ENCODE peak calls at places on chromosomes 4 and X, in four cellular contexts. B is A549, G is K562, I is GM12878. R is an unnamed sample.

GRCh38 chr4:38871593-38871992 is 4.0 kb downstream of the FAM114A1 start:
- DNase-seq in B (no peak), G (no peak), I (no peak), R (no peak)

GRCh38 chr4:6416518-6417286 is 55.7 kb downstream of the PPP2R2C start:
- DNase-seq in B (no peak), G (no peak), I (no peak), R (no peak)

GRCh38 chrX:3788494-3789233 is 75.2 kb upstream of the PRKX start:
- DNase-seq in B (no peak), G (no peak), I (no peak), R (no peak)

GRCh38 chr4:112951362-112951962 is 98.0 kb upstream of the ANK2 start:
- DNase-seq in B (no peak), G (peak; percentile 18), I (no peak), R (peak; percentile 9)

GRCh38 chr4:104941661-104942062 is 205.0 kb upstream of the TET2 start:
- DNase-seq in B (no peak), G (no peak), I (peak; percentile 37), R (no peak)

GRCh38 chr4:73885570-73886230 is 16.5 kb downstream of the CXCL1 start:
- DNase-seq in B (no peak), G (peak; percentile 31), I (no peak), R (no peak)

GRCh38 chr4:113043591-113043990 is 5.9 kb upstream of the ANK2 start:
- DNase-seq in B (no peak), G (no peak), I (no peak), R (no peak)

GRCh38 chr4:44583393-44583792 is 68.0 kb downstream of the YIPF7 start:
- DNase-seq in B (no peak), G (peak; percentile 0), I (no peak), R (no peak)

GRCh38 chr4:27684501-27685077 is 823.9 kb downstream of the STIM2 start:
- DNase-seq in B (no peak), G (peak; percentile 34), I (no peak), R (peak; percentile 44)

GRCh38 chrX:13899607-13900006 is 82.7 kb upstream of the GPM6B start:
- DNase-seq in B (no peak), G (no peak), I (no peak), R (no peak)

GRCh38 chrX:14591976-14592375 is 62.6 kb downstream of the GLRA2 start:
- DNase-seq in B (no peak), G (no peak), I (no peak), R (no peak)

GRCh38 chrX:38563006-38563405 is 1.7 kb downstream of the TSPAN7 start:
- DNase-seq in B (no peak), G (no peak), I (no peak), R (peak; percentile 45)

GRCh38 chr4:993111-994029 is at the start of gene SLC26A1:
- DNase-seq in B (no peak), G (peak; percentile 84), I (no peak), R (peak; percentile 95)

GRCh38 chr4:13445841-13446790 is 38.0 kb downstream of the RAB28 start:
- DNase-seq in B (no peak), G (peak; percentile 8), I (no peak), R (no peak)

GRCh38 chr4:39873823-39874222 is 103.9 kb downstream of the PDS5A start:
- DNase-seq in B (no peak), G (no peak), I (no peak), R (no peak)

GRCh38 chr4:72886602-72887001 is 182.9 kb downstream of the COX18 start:
- DNase-seq in B (no peak), G (no peak), I (no peak), R (no peak)

GRCh38 chr4:150327262-150327780 is 249.1 kb downstream of the DCLK2 start:
- DNase-seq in B (no peak), G (no peak), I (no peak), R (no peak)

GRCh38 chrX:48540015-48540350 is 469 bp downstream of the TBC1D25 start:
- DNase-seq in B (peak; percentile 55), G (no peak), I (no peak), R (peak; percentile 8)

GRCh38 chrX:16797358-16797757 is 11.1 kb downstream of the TXLNG start:
- DNase-seq in B (no peak), G (no peak), I (no peak), R (no peak)

GRCh38 chr4:15778191-15778741 is at the start of gene CD38:
- DNase-seq in B (peak; percentile 10), G (no peak), I (peak; percentile 67), R (no peak)

GRCh38 chr4:76055005-76055404 is 19.1 kb upstream of the CXCL11 start:
- DNase-seq in B (no peak), G (no peak), I (peak; percentile 74), R (no peak)

GRCh38 chr4:145154573-145154972 is 25.8 kb downstream of the OTUD4 start:
- DNase-seq in B (peak; percentile 7), G (peak; percentile 42), I (no peak), R (peak; percentile 31)

GRCh38 chr4:162461952-162462351 is 298.2 kb upstream of the FSTL5 start:
- DNase-seq in B (no peak), G (no peak), I (no peak), R (no peak)

GRCh38 chr4:108171541-108172230 is 3.0 kb upstream of the LEF1 start:
- DNase-seq in B (no peak), G (no peak), I (no peak), R (no peak)

GRCh38 chrX:115940888-115941332 is 229.6 kb upstream of the AGTR2 start:
- DNase-seq in B (no peak), G (peak; percentile 43), I (peak; percentile 43), R (peak; percentile 83)

GRCh38 chr4:151486166-151486565 is 77.2 kb downstream of the FHIP1A start:
- DNase-seq in B (no peak), G (no peak), I (no peak), R (no peak)

GRCh38 chr4:169098054-169098896 is 88.2 kb upstream of the CBR4 start:
- DNase-seq in B (no peak), G (peak; percentile 7), I (peak; percentile 61), R (no peak)

GRCh38 chrX:41895826-41896225 is 27.5 kb downstream of the CASK start:
- DNase-seq in B (no peak), G (no peak), I (no peak), R (no peak)

GRCh38 chr4:123651536-123652175 is 255.1 kb downstream of the SPRY1 start:
- DNase-seq in B (no peak), G (no peak), I (no peak), R (no peak)

GRCh38 chrX:104310657-104311056 is 55.9 kb upstream of the ESX1 start:
- DNase-seq in B (no peak), G (no peak), I (no peak), R (no peak)

GRCh38 chr4:52425751-52426326 is 233.3 kb downstream of the USP46 start:
- DNase-seq in B (no peak), G (no peak), I (no peak), R (no peak)

GRCh38 chr4:105666693-105667092 is 41.8 kb downstream of the INTS12 start:
- DNase-seq in B (no peak), G (peak; percentile 9), I (no peak), R (no peak)

GRCh38 chr4:3741217-3742011 is 24.8 kb upstream of the ADRA2C start:
- DNase-seq in B (no peak), G (no peak), I (no peak), R (no peak)

GRCh38 chr4:98890698-98891097 is 38.2 kb downstream of the EIF4E start:
- DNase-seq in B (no peak), G (no peak), I (no peak), R (no peak)

GRCh38 chrX:20421275-20421674 is 154.6 kb upstream of the RPS6KA3 start:
- DNase-seq in B (no peak), G (no peak), I (no peak), R (no peak)

GRCh38 chr4:145899886-145900466 is 38.6 kb downstream of the ZNF827 start:
- DNase-seq in B (no peak), G (no peak), I (no peak), R (no peak)

GRCh38 chrX:55490121-55490520 is 473 bp upstream of the USP51 start:
- DNase-seq in B (no peak), G (no peak), I (no peak), R (no peak)

GRCh38 chrX:55489315-55490009 is at the start of gene USP51:
- DNase-seq in B (peak; percentile 5), G (peak; percentile 58), I (peak; percentile 16), R (no peak)

GRCh38 chrX:55488559-55489314 is 911 bp downstream of the USP51 start:
- DNase-seq in B (peak; percentile 25), G (peak; percentile 56), I (peak; percentile 8), R (no peak)

GRCh38 chrX:55488268-55488558 is 1.4 kb downstream of the USP51 start:
- DNase-seq in B (no peak), G (no peak), I (no peak), R (no peak)

GRCh38 chrX:55490974-55491373 is 1.3 kb upstream of the USP51 start:
- DNase-seq in B (no peak), G (no peak), I (no peak), R (no peak)
- TF ChIP-seq CHD4 in B (no peak), G (no peak), I (no peak), R (no peak)

DNA sequence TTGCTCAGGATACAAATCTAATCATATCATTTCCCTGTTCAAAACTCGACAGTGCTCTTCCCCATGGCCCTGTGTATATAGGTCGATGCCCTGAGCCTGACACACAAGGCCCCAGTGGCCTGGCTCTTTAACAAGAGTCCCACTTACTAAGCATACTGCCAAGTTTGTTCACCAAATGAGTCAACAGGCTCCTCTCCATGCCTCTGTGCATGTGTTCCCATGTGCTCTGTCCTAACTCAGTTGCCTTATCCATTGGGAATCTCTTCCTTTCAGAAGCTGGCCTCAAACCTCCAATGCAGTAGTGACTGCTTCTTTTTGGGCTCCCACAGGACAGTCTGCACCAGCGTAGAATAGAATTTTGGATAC is 18.9 kb upstream of the CXCR3 start:
- DNase-seq in B (no peak), G (no peak), I (no peak), R (no peak)
- TF ChIP-seq CHD4 in B (no peak), G (no peak), I (no peak), R (no peak)

DNA sequence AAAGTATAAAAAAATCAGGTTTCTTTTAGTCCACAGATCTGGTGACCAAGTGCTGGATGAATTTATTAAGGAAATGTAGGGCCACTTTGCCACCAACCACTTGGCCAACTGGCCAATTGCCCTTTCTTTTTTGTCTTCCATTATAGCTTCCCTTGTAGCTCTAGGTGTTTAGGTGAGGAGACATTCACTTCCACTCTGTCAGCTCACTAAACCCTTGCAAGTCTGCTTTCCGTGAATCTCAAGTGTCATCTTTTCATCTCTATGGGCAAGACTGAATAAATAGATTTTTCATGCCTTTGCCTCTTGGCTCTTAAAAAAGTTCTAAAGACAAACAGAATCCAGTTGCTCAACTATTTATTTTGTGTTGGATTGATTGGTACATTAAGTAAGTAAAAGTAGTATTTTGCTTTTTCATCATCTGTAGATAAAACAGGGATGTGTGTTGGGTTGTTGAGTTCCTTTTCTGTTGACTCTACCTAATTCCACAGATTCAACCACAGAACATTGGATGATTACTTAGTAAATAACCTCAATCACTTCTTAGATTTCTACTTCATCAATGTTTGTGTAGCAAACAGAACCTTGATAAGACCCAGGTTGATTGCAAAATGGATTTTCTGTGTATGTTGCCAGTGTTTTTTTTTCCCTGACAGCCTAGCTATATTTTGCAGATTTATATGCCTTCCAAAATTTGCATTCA is 68.1 kb upstream of the GRXCR1 start:
- DNase-seq in B (no peak), G (no peak), I (no peak), R (peak; percentile 44)
- TF ChIP-seq CHD4 in B (no peak), G (no peak), I (no peak), R (no peak)

DNA sequence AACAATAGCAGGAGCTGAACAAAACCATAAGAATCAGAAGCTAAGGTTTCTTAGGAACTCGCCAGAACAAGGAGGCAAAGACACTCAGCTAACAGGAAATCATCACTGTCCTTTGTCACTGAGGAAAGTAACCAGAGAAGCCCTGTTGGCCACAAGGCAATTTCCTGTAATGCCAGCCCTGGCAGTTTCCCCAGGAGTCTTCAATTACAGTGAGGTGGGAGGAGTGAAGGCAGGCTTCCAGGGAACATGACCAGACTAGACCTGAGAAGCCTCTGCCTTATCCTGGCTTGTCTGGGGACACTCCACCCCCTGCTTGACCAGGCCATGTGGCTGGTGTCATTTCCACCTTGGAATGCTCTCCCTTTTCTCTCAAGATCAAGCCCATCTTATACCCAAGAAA is 125.3 kb downstream of the COL4A6 start:
- DNase-seq in B (peak; percentile 20), G (no peak), I (no peak), R (no peak)
- TF ChIP-seq CHD4 in B (no peak), G (no peak), I (no peak), R (no peak)

R was measured in HepG2.